ENCODE peak calls at places on chromosomes 7 and 10, in five cellular contexts. U is NCI-H1694, O is fibroblast of mammary gland, L is AG08395, D is HS-27A. W is an unnamed sample.

GRCh38 chr10:11636761-11637166 is 25.3 kb upstream of the USP6NL start:
- DNase-seq in U (no peak), O (no peak), D (no peak), L (no peak), W (no peak)

GRCh38 chr7:138595454-138595853 is 105.7 kb downstream of the SVOPL start:
- DNase-seq in U (no peak), D (no peak), O (no peak), L (no peak), W (no peak)

GRCh38 chr10:127935115-127935561 is 28.2 kb downstream of the PTPRE start:
- DNase-seq in O (peak), U (no peak), L (no peak), D (no peak), W (peak)

GRCh38 chr10:73459683-73460314 is 26.4 kb upstream of the MSS51 start:
- DNase-seq in L (no peak), D (no peak), O (no peak), U (no peak), W (no peak)

GRCh38 chr7:101863598-101863997 is 46.2 kb downstream of the CUX1 start:
- DNase-seq in L (no peak), U (no peak), D (no peak), O (no peak), W (no peak)

GRCh38 chr10:17001297-17001744 is 128.3 kb downstream of the CUBN start:
- DNase-seq in D (no peak), L (no peak), O (peak), U (no peak), W (no peak)

GRCh38 chr10:18216482-18216881 is 76.3 kb downstream of the CACNB2 start:
- DNase-seq in D (no peak), U (no peak), O (peak), L (peak), W (peak)

GRCh38 chr7:158568974-158569857 is 18.4 kb downstream of the PTPRN2 start:
- DNase-seq in D (no peak), L (no peak), U (no peak), O (no peak), W (no peak)

GRCh38 chr7:921581-922333 is 32.7 kb downstream of the ADAP1 start:
- DNase-seq in D (no peak), U (no peak), L (no peak), O (no peak), W (no peak)

GRCh38 chr7:129574487-129574886 is 37.0 kb upstream of the NRF1 start:
- DNase-seq in D (no peak), L (peak), O (peak), U (no peak), W (no peak)

GRCh38 chr10:43173120-43173519 is 34.9 kb downstream of the CSGALNACT2 start:
- DNase-seq in U (no peak), D (no peak), O (no peak), L (no peak), W (no peak)

GRCh38 chr10:117534321-117535044 is 8.1 kb upstream of the EMX2 start:
- DNase-seq in O (no peak), D (no peak), U (no peak), L (no peak), W (no peak)

GRCh38 chr10:71599518-71599917 is 120.1 kb downstream of the C10orf105 start:
- DNase-seq in O (no peak), L (no peak), D (no peak), U (no peak), W (no peak)

GRCh38 chr10:61153766-61154165 is 209.8 kb upstream of the RHOBTB1 start:
- DNase-seq in U (no peak), D (no peak), L (no peak), O (no peak), W (no peak)

GRCh38 chr7:41311301-41311700 is 391.6 kb downstream of the INHBA start:
- DNase-seq in U (no peak), D (no peak), L (no peak), O (no peak), W (no peak)

GRCh38 chr7:106959753-106960152 is 84.8 kb upstream of the PRKAR2B start:
- DNase-seq in U (no peak), D (no peak), L (no peak), O (no peak), W (peak)

GRCh38 chr7:7231865-7232264 is 49.5 kb downstream of the C1GALT1 start:
- DNase-seq in L (no peak), O (no peak), U (no peak), D (no peak), W (no peak)

GRCh38 chr7:42319631-42320030 is 82.6 kb upstream of the GLI3 start:
- DNase-seq in D (no peak), U (no peak), O (no peak), L (no peak), W (no peak)

GRCh38 chr7:36312064-36312914 is 77.4 kb upstream of the ANLN start:
- DNase-seq in U (no peak), L (no peak), O (no peak), D (no peak), W (peak)

GRCh38 chr10:10540383-10540782 is 477.3 kb upstream of the CELF2 start:
- DNase-seq in L (no peak), O (peak), U (no peak), D (no peak), W (no peak)

W was measured in NCI-H82.